ENCODE peak calls at places on chromosomes 12 and 14, in six cellular contexts. Q is Karpas-422, X is neural progenitor cell, U is GM23248, K is A673, G is stomach. L is an unnamed sample. For H3K4me1, the result is how much of the 10 kb centered on the place peaks cover.

GRCh38 chr14:56474419-56475022 is 105.1 kb upstream of the TMEM260 start:
- DNase-seq in U (peak), G (no peak), X (peak), Q (peak), K (peak), L (no peak)

GRCh38 chr14:104709387-104710019 is 14.5 kb upstream of the ADSS1 start:
- DNase-seq in U (no peak), G (no peak), X (no peak), K (no peak), Q (no peak), L (no peak)

GRCh38 chr12:67720383-67720856 is 71.9 kb downstream of the DYRK2 start:
- DNase-seq in K (peak), G (no peak), Q (no peak), X (no peak), U (peak), L (no peak)

GRCh38 chr14:90518941-90519256 is 122.1 kb downstream of the CALM1 start:
- DNase-seq in U (peak), G (peak), X (peak), Q (peak), K (peak), L (no peak)

GRCh38 chr14:64089920-64090319 is 204.3 kb downstream of the ESR2 start:
- DNase-seq in U (no peak), X (peak), G (no peak), Q (no peak), K (peak), L (no peak)

GRCh38 chr12:110825530-110825929 is 21.3 kb upstream of the CCDC63 start:
- DNase-seq in Q (no peak), X (no peak), U (no peak), K (no peak), G (no peak), L (no peak)

GRCh38 chr12:104750061-104750460 is 208.0 kb downstream of the SLC41A2 start:
- DNase-seq in U (peak), Q (no peak), X (no peak), G (no peak), K (no peak), L (no peak)

GRCh38 chr12:31000751-31001150 is 72.9 kb upstream of the DDX11 start:
- DNase-seq in G (no peak), X (no peak), K (no peak), Q (no peak), U (peak), L (no peak)

GRCh38 chr14:102901633-102902032 is 20.8 kb upstream of the AMN start:
- DNase-seq in X (no peak), G (no peak), U (no peak), Q (peak), K (no peak), L (no peak)

GRCh38 chr12:55060470-55060869 is 40.7 kb downstream of the NEUROD4 start:
- DNase-seq in G (no peak), X (no peak), K (no peak), U (no peak), Q (no peak), L (no peak)

GRCh38 chr14:80653951-80654350 is 287.6 kb downstream of the CEP128 start:
- DNase-seq in K (no peak), Q (no peak), X (no peak), G (no peak), U (peak), L (no peak)

GRCh38 chr12:91922674-91923073 is 223.0 kb downstream of the BTG1 start:
- DNase-seq in G (no peak), K (no peak), U (no peak), Q (no peak), X (no peak), L (no peak)

GRCh38 chr14:32507029-32507984 is 178.2 kb downstream of the AKAP6 start:
- DNase-seq in U (peak), Q (no peak), G (no peak), X (no peak), K (peak), L (no peak)

GRCh38 chr12:105420659-105421240 is 90.3 kb downstream of the C12orf75 start:
- DNase-seq in U (peak), K (peak), G (peak), X (peak), Q (peak), L (no peak)

GRCh38 chr14:62734831-62735230 is 310.4 kb downstream of the KCNH5 start:
- DNase-seq in Q (no peak), U (no peak), X (no peak), K (no peak), G (no peak), L (no peak)

GRCh38 chr14:23182372-23183014 is 967 bp downstream of the SLC7A8 start:
- DNase-seq in Q (peak), K (no peak), G (peak), U (peak), X (peak), L (no peak)

GRCh38 chr14:58501214-58501816 is 73.8 kb downstream of the KIAA0586 start:
- DNase-seq in X (peak), Q (peak), G (no peak), U (peak), K (peak), L (no peak)

GRCh38 chr12:93482721-93483120 is 15.4 kb downstream of the MRPL42 start:
- DNase-seq in Q (no peak), G (no peak), K (no peak), U (no peak), X (no peak), L (no peak)

GRCh38 chr12:97276198-97276580 is 186.4 kb upstream of the RMST start:
- DNase-seq in X (peak), Q (no peak), U (no peak), G (no peak), K (no peak), L (no peak)
- H3K4me3 ChIP-seq in X (peak), Q (no peak), U (no peak), G (no peak), K (no peak), L (no peak)

DNA sequence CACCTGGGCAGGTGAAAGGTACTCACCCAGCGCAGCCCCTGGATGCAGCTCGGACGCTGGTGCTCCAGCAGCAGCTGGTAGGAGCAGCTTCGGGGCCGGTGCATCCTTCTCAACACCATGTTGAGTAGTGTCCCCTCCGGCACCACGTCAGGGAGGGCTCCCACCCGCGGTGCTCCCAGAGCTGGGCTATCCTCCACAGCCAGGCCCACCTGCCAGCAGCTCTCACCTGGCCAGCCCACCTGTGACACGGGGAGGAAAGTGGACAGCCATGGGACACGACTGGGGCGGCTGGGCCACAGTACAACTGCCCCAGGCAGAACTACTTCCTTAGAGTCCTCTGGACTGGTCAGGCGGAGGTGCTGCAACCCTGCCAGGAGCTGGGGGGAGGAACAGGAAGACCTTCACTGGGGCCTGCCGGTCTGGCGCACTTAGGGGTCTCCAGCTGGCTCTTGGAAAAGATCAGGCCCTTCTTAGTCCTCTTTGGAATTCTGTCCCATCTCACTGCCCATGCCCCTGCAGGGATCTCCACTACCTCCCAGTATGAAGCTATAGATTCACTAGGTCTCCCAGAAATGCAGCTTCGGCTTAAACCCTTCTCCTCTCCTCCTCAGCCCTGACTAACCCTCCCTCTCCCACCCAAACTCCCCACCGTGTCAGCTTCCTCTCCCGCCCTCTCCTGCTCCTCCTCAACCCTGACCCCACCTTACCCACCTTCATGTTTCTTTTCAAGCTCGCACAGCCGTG is 668 bp downstream of the RAPGEF3 start:
- DNase-seq in Q (no peak), G (peak), U (no peak), X (peak), K (no peak), L (no peak)
- H3K4me1 ChIP-seq in Q (under half), G (half or more), U (under half), X (under half), K (under half), L (under half)

DNA sequence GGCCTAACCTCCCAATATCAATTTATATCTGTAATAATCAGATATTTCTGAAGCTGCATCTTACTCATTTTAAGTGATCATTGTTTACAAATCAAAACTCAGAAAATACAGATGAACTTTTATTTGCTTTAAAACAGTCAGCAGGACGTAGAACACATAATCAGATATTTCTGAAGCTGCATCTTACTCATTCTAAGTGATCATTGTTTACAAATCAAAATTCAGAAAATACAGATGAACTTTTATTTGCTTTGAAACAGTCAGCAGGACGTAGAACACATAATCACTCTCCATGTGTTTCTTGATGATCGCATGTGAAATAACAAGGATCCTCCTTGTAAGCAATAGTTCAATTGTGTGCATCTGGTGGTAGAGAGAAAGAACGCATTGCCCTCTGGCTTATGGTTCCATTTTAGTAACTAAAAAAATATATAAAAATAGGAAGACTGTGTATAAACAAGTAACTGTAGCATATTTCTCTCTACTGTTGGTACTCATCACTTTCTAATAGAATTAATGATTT is 15.0 kb upstream of the TMTC2 start:
- DNase-seq in X (no peak), U (no peak), G (no peak), Q (no peak), K (no peak), L (no peak)
- H3K27ac ChIP-seq in X (no peak), U (no peak), G (no peak), Q (no peak), K (no peak), L (no peak)

GRCh38 chr14:49408187-49408963 is 177.8 kb downstream of the RPS29 start:
- DNase-seq in X (no peak), G (no peak), K (peak), Q (no peak), U (no peak), L (no peak)

GRCh38 chr14:49401373-49401772 is 184.8 kb downstream of the RPS29 start:
- DNase-seq in X (no peak), G (no peak), Q (no peak), U (no peak), K (no peak), L (no peak)

DNA sequence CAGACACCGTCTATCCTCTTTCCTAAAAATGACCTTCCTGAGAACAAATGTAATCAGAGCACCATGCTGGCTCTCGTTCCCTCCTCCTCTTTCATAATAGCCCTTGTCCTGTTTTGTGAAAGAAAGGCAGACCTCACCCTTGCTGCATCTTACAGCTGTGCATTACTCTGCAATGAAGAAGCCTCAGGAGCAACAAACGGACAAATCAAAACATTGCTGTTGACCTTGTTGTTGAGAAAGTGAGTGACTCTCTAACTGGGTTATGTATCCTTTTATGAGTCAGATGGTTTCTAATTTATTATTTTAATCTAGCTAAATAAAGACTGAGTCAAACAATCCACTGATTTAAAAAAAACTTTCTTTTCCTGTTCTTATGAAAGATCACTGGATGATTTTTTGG is 180.9 kb downstream of the RPS29 start:
- DNase-seq in U (peak), G (no peak), Q (no peak), K (no peak), X (no peak), L (no peak)
- H3K4me3 ChIP-seq in U (no peak), G (no peak), Q (no peak), K (no peak), X (no peak), L (no peak)

GRCh38 chr12:32505067-32505466 is 105.7 kb downstream of the FGD4 start:
- DNase-seq in X (no peak), U (no peak), K (peak), G (no peak), Q (no peak), L (no peak)
- H3K4me1 ChIP-seq in X (half or more), U (under half), K (under half), G (half or more), Q (under half), L (under half)

GRCh38 chr12:47087088-47087688 is 7.4 kb upstream of the AMIGO2 start:
- DNase-seq in U (no peak), G (no peak), K (no peak), X (no peak), Q (no peak), L (no peak)
- H3K27ac ChIP-seq in U (no peak), G (peak), K (peak), X (no peak), Q (no peak), L (no peak)

DNA sequence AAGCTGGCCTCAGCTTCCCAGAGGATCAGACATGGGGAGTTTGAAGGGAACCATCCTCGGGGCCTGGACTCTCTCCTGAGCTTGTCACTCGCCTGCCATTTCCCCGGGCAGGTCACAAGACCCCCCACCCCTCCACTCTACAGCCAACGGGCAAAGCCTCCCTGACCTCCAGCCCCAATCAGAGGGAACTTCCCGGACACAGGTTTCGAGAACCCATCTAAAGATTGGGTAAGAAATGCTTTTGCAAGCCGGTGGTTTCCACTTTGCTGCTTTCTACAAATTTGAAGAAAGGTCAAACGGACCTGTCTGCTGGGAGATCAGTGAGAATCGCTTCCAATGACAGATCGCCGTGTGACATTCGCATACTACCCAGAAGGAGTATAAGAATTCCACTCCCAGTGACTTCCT is 89.6 kb downstream of the SCARB1 start:
- DNase-seq in K (no peak), X (no peak), G (no peak), Q (no peak), U (peak), L (no peak)
- H3K4me3 ChIP-seq in K (peak), X (no peak), G (peak), Q (peak), U (peak), L (no peak)

GRCh38 chr12:52049286-52049685 is 2.0 kb upstream of the NR4A1 start:
- DNase-seq in Q (no peak), X (no peak), G (no peak), U (no peak), K (no peak), L (no peak)

GRCh38 chr12:52050771-52051541 is at the start of gene NR4A1:
- DNase-seq in U (peak), G (peak), K (peak), Q (peak), X (peak), L (peak)

GRCh38 chr12:52052471-52053186 is 1.4 kb downstream of the NR4A1 start:
- DNase-seq in K (no peak), X (no peak), G (peak), Q (no peak), U (no peak), L (no peak)

GRCh38 chr12:52049688-52050087 is 1.6 kb upstream of the NR4A1 start:
- DNase-seq in G (no peak), X (no peak), Q (no peak), K (no peak), U (no peak), L (no peak)

GRCh38 chr12:52050116-52050770 is 999 bp upstream of the NR4A1 start:
- DNase-seq in Q (peak), G (peak), U (no peak), K (no peak), X (no peak), L (no peak)
- H3K4me1 ChIP-seq in Q (under half), G (half or more), U (under half), K (under half), X (under half), L (under half)

GRCh38 chr12:52062167-52063080 is 7.4 kb upstream of the ATG101 start:
- DNase-seq in K (no peak), U (no peak), Q (no peak), X (no peak), G (no peak), L (no peak)

GRCh38 chr12:52060498-52061177 is 9.1 kb upstream of the ATG101 start:
- DNase-seq in U (no peak), X (no peak), G (no peak), K (no peak), Q (no peak), L (no peak)

GRCh38 chr12:52059582-52060497 is 8.6 kb downstream of the NR4A1 start:
- DNase-seq in X (no peak), K (no peak), Q (no peak), U (peak), G (no peak), L (no peak)

GRCh38 chr12:52063081-52063985 is 6.4 kb upstream of the ATG101 start:
- DNase-seq in X (no peak), K (no peak), G (no peak), U (no peak), Q (no peak), L (no peak)

GRCh38 chr12:52061470-52062166 is 8.2 kb upstream of the ATG101 start:
- DNase-seq in X (peak), G (no peak), K (no peak), U (no peak), Q (no peak), L (no peak)
- H3K27ac ChIP-seq in X (no peak), G (peak), K (no peak), U (no peak), Q (no peak), L (peak)